ENCODE peak calls at places on chromosomes 5 and 9, in seven cellular contexts. One of them, this sample, is unnamed.

GRCh38 chr5:132387649-132388117 is 18.2 kb downstream of the SLC22A5 start:
- DNase-seq in aorta: peak; percentile 79
- DNase-seq in CD8-positive, alpha-beta memory T cell: no peak
- DNase-seq in GM23248: peak; percentile 95
- DNase-seq in heart left ventricle: peak; percentile 69
- DNase-seq in SJSA1: peak; percentile 95
- DNase-seq in hepatocyte: peak; percentile 92
- DNase-seq in this sample: no peak

GRCh38 chr9:107286057-107286456 is 3.0 kb downstream of the RAD23B start:
- DNase-seq in aorta: no peak
- DNase-seq in CD8-positive, alpha-beta memory T cell: no peak
- DNase-seq in GM23248: peak; percentile 55
- DNase-seq in heart left ventricle: no peak
- DNase-seq in SJSA1: no peak
- DNase-seq in hepatocyte: peak; percentile 50
- DNase-seq in this sample: no peak

GRCh38 chr9:71442937-71443336 is 321.5 kb upstream of the TRPM3 start:
- DNase-seq in aorta: no peak
- DNase-seq in CD8-positive, alpha-beta memory T cell: no peak
- DNase-seq in GM23248: no peak
- DNase-seq in heart left ventricle: no peak
- DNase-seq in SJSA1: no peak
- DNase-seq in hepatocyte: no peak
- DNase-seq in this sample: no peak

GRCh38 chr5:35659556-35659955 is 41.9 kb downstream of the SPEF2 start:
- DNase-seq in aorta: no peak
- DNase-seq in CD8-positive, alpha-beta memory T cell: no peak
- DNase-seq in GM23248: no peak
- DNase-seq in heart left ventricle: no peak
- DNase-seq in SJSA1: no peak
- DNase-seq in hepatocyte: no peak
- DNase-seq in this sample: no peak

GRCh38 chr9:90729351-90729750 is 72.3 kb upstream of the SYK start:
- DNase-seq in aorta: no peak
- DNase-seq in CD8-positive, alpha-beta memory T cell: no peak
- DNase-seq in GM23248: no peak
- DNase-seq in heart left ventricle: no peak
- DNase-seq in SJSA1: no peak
- DNase-seq in hepatocyte: no peak
- DNase-seq in this sample: no peak

GRCh38 chr9:71762900-71763653 is 5.2 kb downstream of the CEMIP2 start:
- DNase-seq in aorta: no peak
- DNase-seq in CD8-positive, alpha-beta memory T cell: no peak
- DNase-seq in GM23248: peak; percentile 83
- DNase-seq in heart left ventricle: no peak
- DNase-seq in SJSA1: no peak
- DNase-seq in hepatocyte: no peak
- DNase-seq in this sample: no peak

GRCh38 chr5:148542812-148543211 is 111.5 kb downstream of the HTR4 start:
- DNase-seq in aorta: no peak
- DNase-seq in CD8-positive, alpha-beta memory T cell: no peak
- DNase-seq in GM23248: peak; percentile 81
- DNase-seq in heart left ventricle: no peak
- DNase-seq in SJSA1: no peak
- DNase-seq in hepatocyte: no peak
- DNase-seq in this sample: no peak

GRCh38 chr5:124741711-124742496 is 4.5 kb downstream of the ZNF608 start:
- DNase-seq in aorta: no peak
- DNase-seq in CD8-positive, alpha-beta memory T cell: no peak
- DNase-seq in GM23248: peak; percentile 87
- DNase-seq in heart left ventricle: no peak
- DNase-seq in SJSA1: peak; percentile 86
- DNase-seq in hepatocyte: peak; percentile 62
- DNase-seq in this sample: peak; percentile 54

GRCh38 chr9:138025417-138025816 is 147.8 kb downstream of the CACNA1B start:
- DNase-seq in aorta: peak; percentile 42
- DNase-seq in CD8-positive, alpha-beta memory T cell: no peak
- DNase-seq in GM23248: no peak
- DNase-seq in heart left ventricle: no peak
- DNase-seq in SJSA1: no peak
- DNase-seq in hepatocyte: no peak
- DNase-seq in this sample: no peak

GRCh38 chr9:97564291-97565175 is 63.1 kb downstream of the TMOD1 start:
- DNase-seq in aorta: no peak
- DNase-seq in CD8-positive, alpha-beta memory T cell: no peak
- DNase-seq in GM23248: peak; percentile 71
- DNase-seq in heart left ventricle: no peak
- DNase-seq in SJSA1: peak; percentile 4
- DNase-seq in hepatocyte: peak; percentile 68
- DNase-seq in this sample: no peak

GRCh38 chr9:133739408-133740280 is 1.5 kb upstream of the SARDH start:
- DNase-seq in aorta: peak; percentile 70
- DNase-seq in CD8-positive, alpha-beta memory T cell: no peak
- DNase-seq in GM23248: no peak
- DNase-seq in heart left ventricle: no peak
- DNase-seq in SJSA1: peak; percentile 34
- DNase-seq in hepatocyte: peak; percentile 60
- DNase-seq in this sample: no peak

GRCh38 chr5:61881821-61882220 is 424.2 kb upstream of the KIF2A start:
- DNase-seq in aorta: no peak
- DNase-seq in CD8-positive, alpha-beta memory T cell: no peak
- DNase-seq in GM23248: peak; percentile 53
- DNase-seq in heart left ventricle: no peak
- DNase-seq in SJSA1: peak; percentile 64
- DNase-seq in hepatocyte: peak; percentile 11
- DNase-seq in this sample: no peak

GRCh38 chr5:37355161-37355560 is 15.7 kb downstream of the NUP155 start:
- DNase-seq in aorta: no peak
- DNase-seq in CD8-positive, alpha-beta memory T cell: no peak
- DNase-seq in GM23248: no peak
- DNase-seq in heart left ventricle: no peak
- DNase-seq in SJSA1: no peak
- DNase-seq in hepatocyte: no peak
- DNase-seq in this sample: no peak

GRCh38 chr9:108108290-108108689 is 618.7 kb upstream of the KLF4 start:
- DNase-seq in aorta: no peak
- DNase-seq in CD8-positive, alpha-beta memory T cell: no peak
- DNase-seq in GM23248: no peak
- DNase-seq in heart left ventricle: no peak
- DNase-seq in SJSA1: no peak
- DNase-seq in hepatocyte: no peak
- DNase-seq in this sample: no peak

GRCh38 chr5:107893642-107894041 is 222.9 kb upstream of the EFNA5 start:
- DNase-seq in aorta: no peak
- DNase-seq in CD8-positive, alpha-beta memory T cell: no peak
- DNase-seq in GM23248: peak; percentile 84
- DNase-seq in heart left ventricle: no peak
- DNase-seq in SJSA1: no peak
- DNase-seq in hepatocyte: no peak
- DNase-seq in this sample: no peak

GRCh38 chr9:137138701-137139467 is at the start of gene GRIN1:
- DNase-seq in aorta: no peak
- DNase-seq in CD8-positive, alpha-beta memory T cell: peak; percentile 46
- DNase-seq in GM23248: peak; percentile 59
- DNase-seq in heart left ventricle: no peak
- DNase-seq in SJSA1: no peak
- DNase-seq in hepatocyte: peak; percentile 80
- DNase-seq in this sample: peak; percentile 67

GRCh38 chr5:36438765-36439501 is 137.2 kb upstream of the RANBP3L start:
- DNase-seq in aorta: no peak
- DNase-seq in CD8-positive, alpha-beta memory T cell: no peak
- DNase-seq in GM23248: no peak
- DNase-seq in heart left ventricle: no peak
- DNase-seq in SJSA1: no peak
- DNase-seq in hepatocyte: no peak
- DNase-seq in this sample: no peak

GRCh38 chr9:124477211-124478013 is 27.2 kb downstream of the ADGRD2 start:
- DNase-seq in aorta: no peak
- DNase-seq in CD8-positive, alpha-beta memory T cell: no peak
- DNase-seq in GM23248: peak; percentile 34
- DNase-seq in heart left ventricle: no peak
- DNase-seq in SJSA1: no peak
- DNase-seq in hepatocyte: peak; percentile 47
- DNase-seq in this sample: peak; percentile 64

GRCh38 chr5:36378551-36378950 is 76.8 kb upstream of the RANBP3L start:
- DNase-seq in aorta: no peak
- DNase-seq in CD8-positive, alpha-beta memory T cell: no peak
- DNase-seq in GM23248: peak; percentile 59
- DNase-seq in heart left ventricle: no peak
- DNase-seq in SJSA1: no peak
- DNase-seq in hepatocyte: no peak
- DNase-seq in this sample: no peak

GRCh38 chr9:121189006-121189405 is 12.7 kb downstream of the RAB14 start:
- DNase-seq in aorta: no peak
- DNase-seq in CD8-positive, alpha-beta memory T cell: no peak
- DNase-seq in GM23248: no peak
- DNase-seq in heart left ventricle: no peak
- DNase-seq in SJSA1: no peak
- DNase-seq in hepatocyte: no peak
- DNase-seq in this sample: no peak

GRCh38 chr9:121189660-121190059 is 12.0 kb downstream of the RAB14 start:
- DNase-seq in aorta: no peak
- DNase-seq in CD8-positive, alpha-beta memory T cell: no peak
- DNase-seq in GM23248: no peak
- DNase-seq in heart left ventricle: no peak
- DNase-seq in SJSA1: no peak
- DNase-seq in hepatocyte: no peak
- DNase-seq in this sample: no peak

GRCh38 chr9:121192518-121192917 is 9.2 kb downstream of the RAB14 start:
- DNase-seq in aorta: no peak
- DNase-seq in CD8-positive, alpha-beta memory T cell: no peak
- DNase-seq in GM23248: peak; percentile 33
- DNase-seq in heart left ventricle: no peak
- DNase-seq in SJSA1: no peak
- DNase-seq in hepatocyte: no peak
- DNase-seq in this sample: no peak

GRCh38 chr9:121192959-121193645 is 8.6 kb downstream of the RAB14 start:
- DNase-seq in aorta: no peak
- DNase-seq in CD8-positive, alpha-beta memory T cell: no peak
- DNase-seq in GM23248: peak; percentile 39
- DNase-seq in heart left ventricle: no peak
- DNase-seq in SJSA1: no peak
- DNase-seq in hepatocyte: no peak
- DNase-seq in this sample: no peak

GRCh38 chr9:121191235-121191634 is 10.4 kb downstream of the RAB14 start:
- DNase-seq in aorta: no peak
- DNase-seq in CD8-positive, alpha-beta memory T cell: no peak
- DNase-seq in GM23248: no peak
- DNase-seq in heart left ventricle: no peak
- DNase-seq in SJSA1: no peak
- DNase-seq in hepatocyte: no peak
- DNase-seq in this sample: no peak
- H3K4me1 ChIP-seq in aorta: peaks cover 3% of the 10 kb centered on the region
- H3K4me1 ChIP-seq in CD8-positive, alpha-beta memory T cell: peaks cover 76% of the 10 kb centered on the region
- H3K4me1 ChIP-seq in GM23248: peaks cover 56% of the 10 kb centered on the region
- H3K4me1 ChIP-seq in heart left ventricle: peaks cover 90% of the 10 kb centered on the region
- H3K4me1 ChIP-seq in SJSA1: peaks cover 6% of the 10 kb centered on the region
- H3K4me1 ChIP-seq in hepatocyte: peaks cover 23% of the 10 kb centered on the region
- H3K4me1 ChIP-seq in this sample: no peaks in the 10 kb centered on the region

GRCh38 chr9:89541798-89542197 is 43.9 kb upstream of the SEMA4D start:
- DNase-seq in aorta: no peak
- DNase-seq in CD8-positive, alpha-beta memory T cell: no peak
- DNase-seq in GM23248: no peak
- DNase-seq in heart left ventricle: no peak
- DNase-seq in SJSA1: no peak
- DNase-seq in hepatocyte: no peak
- DNase-seq in this sample: no peak

GRCh38 chr9:89542461-89543021 is 44.6 kb upstream of the SEMA4D start:
- DNase-seq in aorta: no peak
- DNase-seq in CD8-positive, alpha-beta memory T cell: no peak
- DNase-seq in GM23248: no peak
- DNase-seq in heart left ventricle: no peak
- DNase-seq in SJSA1: no peak
- DNase-seq in hepatocyte: no peak
- DNase-seq in this sample: no peak

GRCh38 chr9:89543057-89543456 is 45.1 kb upstream of the SEMA4D start:
- DNase-seq in aorta: no peak
- DNase-seq in CD8-positive, alpha-beta memory T cell: no peak
- DNase-seq in GM23248: no peak
- DNase-seq in heart left ventricle: no peak
- DNase-seq in SJSA1: no peak
- DNase-seq in hepatocyte: no peak
- DNase-seq in this sample: no peak

GRCh38 chr9:89543621-89544279 is 45.8 kb upstream of the SEMA4D start:
- DNase-seq in aorta: no peak
- DNase-seq in CD8-positive, alpha-beta memory T cell: no peak
- DNase-seq in GM23248: no peak
- DNase-seq in heart left ventricle: no peak
- DNase-seq in SJSA1: no peak
- DNase-seq in hepatocyte: no peak
- DNase-seq in this sample: no peak

GRCh38 chr9:89544280-89544664 is 46.4 kb upstream of the SEMA4D start:
- DNase-seq in aorta: peak; percentile 48
- DNase-seq in CD8-positive, alpha-beta memory T cell: no peak
- DNase-seq in GM23248: no peak
- DNase-seq in heart left ventricle: no peak
- DNase-seq in SJSA1: no peak
- DNase-seq in hepatocyte: no peak
- DNase-seq in this sample: peak; percentile 28
- H3K4me1 ChIP-seq in aorta: no peaks in the 10 kb centered on the region
- H3K4me1 ChIP-seq in CD8-positive, alpha-beta memory T cell: peaks cover 33% of the 10 kb centered on the region
- H3K4me1 ChIP-seq in GM23248: no peaks in the 10 kb centered on the region
- H3K4me1 ChIP-seq in heart left ventricle: no peaks in the 10 kb centered on the region
- H3K4me1 ChIP-seq in SJSA1: no peaks in the 10 kb centered on the region
- H3K4me1 ChIP-seq in hepatocyte: no peaks in the 10 kb centered on the region
- H3K4me1 ChIP-seq in this sample: no peaks in the 10 kb centered on the region

DNA sequence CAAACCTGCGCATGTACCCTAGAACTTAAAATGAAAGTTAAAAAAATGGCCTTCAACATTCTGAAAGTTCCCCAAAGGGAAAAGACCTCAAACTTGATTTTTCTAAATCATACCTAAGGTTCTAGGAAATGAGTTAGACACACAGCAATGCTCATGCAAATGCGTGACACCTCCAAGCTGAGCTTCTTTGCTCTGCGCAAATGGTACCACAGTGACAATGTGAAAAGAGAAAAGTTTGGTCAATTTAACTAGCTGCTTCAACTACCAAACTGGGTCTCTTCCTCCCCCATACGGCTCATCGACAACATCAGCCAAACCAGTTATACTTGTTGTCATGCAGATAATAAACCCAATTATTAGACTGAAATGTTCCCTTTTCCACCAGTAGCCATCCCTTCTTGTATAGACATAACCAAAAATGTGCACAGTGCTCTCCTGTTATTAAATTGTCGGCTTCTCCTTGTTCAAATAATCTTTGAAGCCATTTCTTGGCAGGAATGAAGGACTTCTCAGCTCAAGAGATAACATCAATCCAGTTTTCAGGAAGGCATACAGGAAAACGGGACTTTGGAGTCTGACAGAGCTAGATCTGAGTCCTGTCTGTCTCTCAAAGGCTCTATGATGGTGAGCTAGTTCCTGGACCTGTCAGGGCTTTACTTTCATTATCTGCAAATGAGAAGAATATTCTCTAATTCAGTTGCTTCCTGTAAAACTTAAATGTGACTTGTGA is 185.6 kb upstream of the NR3C1 start:
- DNase-seq in aorta: no peak
- DNase-seq in CD8-positive, alpha-beta memory T cell: no peak
- DNase-seq in GM23248: no peak
- DNase-seq in heart left ventricle: no peak
- DNase-seq in SJSA1: no peak
- DNase-seq in hepatocyte: peak; percentile 43
- DNase-seq in this sample: no peak
- H3K4me1 ChIP-seq in aorta: peaks cover 9% of the 10 kb centered on the region
- H3K4me1 ChIP-seq in CD8-positive, alpha-beta memory T cell: no peaks in the 10 kb centered on the region
- H3K4me1 ChIP-seq in GM23248: peaks cover 5% of the 10 kb centered on the region
- H3K4me1 ChIP-seq in heart left ventricle: peaks cover 6% of the 10 kb centered on the region
- H3K4me1 ChIP-seq in SJSA1: peaks cover 19% of the 10 kb centered on the region
- H3K4me1 ChIP-seq in hepatocyte: peaks cover 1% of the 10 kb centered on the region
- H3K4me1 ChIP-seq in this sample: no peaks in the 10 kb centered on the region

GRCh38 chr5:143143973-143144372 is 259.5 kb downstream of the NR3C1 start:
- DNase-seq in aorta: no peak
- DNase-seq in CD8-positive, alpha-beta memory T cell: no peak
- DNase-seq in GM23248: peak; percentile 77
- DNase-seq in heart left ventricle: no peak
- DNase-seq in SJSA1: no peak
- DNase-seq in hepatocyte: no peak
- DNase-seq in this sample: no peak
- H3K4me1 ChIP-seq in aorta: peaks cover 10% of the 10 kb centered on the region
- H3K4me1 ChIP-seq in CD8-positive, alpha-beta memory T cell: no peaks in the 10 kb centered on the region
- H3K4me1 ChIP-seq in GM23248: peaks cover 38% of the 10 kb centered on the region
- H3K4me1 ChIP-seq in heart left ventricle: peaks cover 56% of the 10 kb centered on the region
- H3K4me1 ChIP-seq in SJSA1: peaks cover 59% of the 10 kb centered on the region
- H3K4me1 ChIP-seq in hepatocyte: peaks cover 34% of the 10 kb centered on the region
- H3K4me1 ChIP-seq in this sample: no peaks in the 10 kb centered on the region